ENCODE peak calls at places on chromosomes 6 and 20, in four cellular contexts. C, E, H and M are unnamed samples.

GRCh38 chr20:33859157-33859695 is 48.1 kb downstream of the CHMP4B start:
- DNase-seq in C (no peak), E (no peak), H (peak), M (no peak)

GRCh38 chr6:147820520-147820919 is 312.0 kb downstream of the SAMD5 start:
- DNase-seq in C (no peak), E (no peak), H (peak), M (no peak)

GRCh38 chr6:163667372-163668060 is 253.0 kb downstream of the QKI start:
- DNase-seq in C (peak), E (no peak), H (no peak), M (no peak)

GRCh38 chr6:137013738-137014602 is 30.8 kb downstream of the IL20RA start:
- DNase-seq in C (no peak), E (no peak), H (peak), M (peak)

GRCh38 chr6:139017227-139017626 is 11.3 kb upstream of the ABRACL start:
- DNase-seq in C (no peak), E (no peak), H (no peak), M (no peak)

GRCh38 chr6:138001750-138002349 is 105.4 kb downstream of the PERP start:
- DNase-seq in C (no peak), E (peak), H (peak), M (peak)

GRCh38 chr6:56787209-56787608 is 144.5 kb upstream of the DST start:
- DNase-seq in C (no peak), E (no peak), H (no peak), M (no peak)

GRCh38 chr6:75296811-75297779 is 12.5 kb upstream of the TMEM30A start:
- DNase-seq in C (no peak), E (peak), H (peak), M (peak)

GRCh38 chr20:53706511-53707031 is 112.9 kb upstream of the ZNF217 start:
- DNase-seq in C (peak), E (no peak), H (no peak), M (no peak)

GRCh38 chr6:151482290-151482689 is 11.5 kb upstream of the CCDC170 start:
- DNase-seq in C (no peak), E (no peak), H (no peak), M (no peak)

GRCh38 chr6:125802943-125803377 is 12.2 kb downstream of the NCOA7 start:
- DNase-seq in C (no peak), E (no peak), H (no peak), M (no peak)

GRCh38 chr20:6698056-6698455 is 69.4 kb upstream of the BMP2 start:
- DNase-seq in C (no peak), E (no peak), H (peak), M (no peak)

GRCh38 chr20:4837760-4838159 is 116.1 kb downstream of the PRND start:
- DNase-seq in C (no peak), E (no peak), H (no peak), M (no peak)

GRCh38 chr6:6688951-6689350 is 100.4 kb downstream of the LY86 start:
- DNase-seq in C (no peak), E (no peak), H (no peak), M (no peak)

GRCh38 chr6:149941583-149942460 is at the start of gene ULBP2:
- DNase-seq in C (no peak), E (peak), H (no peak), M (peak)

GRCh38 chr20:38855356-38855755 is 49.9 kb downstream of the PPP1R16B start:
- DNase-seq in C (no peak), E (no peak), H (no peak), M (no peak)

GRCh38 chr20:829531-829930 is 4.0 kb upstream of the FAM110A start:
- DNase-seq in C (no peak), E (no peak), H (no peak), M (no peak)

GRCh38 chr6:165581678-165582077 is 81.4 kb downstream of the PDE10A start:
- DNase-seq in C (no peak), E (no peak), H (no peak), M (no peak)

GRCh38 chr20:12030470-12030869 is 112.8 kb downstream of the BTBD3 start:
- DNase-seq in C (no peak), E (no peak), H (no peak), M (no peak)

GRCh38 chr6:19753822-19754221 is 83.3 kb upstream of the ID4 start:
- DNase-seq in C (no peak), E (no peak), H (no peak), M (no peak)

GRCh38 chr20:38293490-38294333 is 10.2 kb upstream of the BPI start:
- DNase-seq in C (no peak), E (no peak), H (no peak), M (no peak)

GRCh38 chr6:6474170-6474920 is 114.2 kb upstream of the LY86 start:
- DNase-seq in C (no peak), E (no peak), H (no peak), M (peak)

GRCh38 chr20:44291754-44292153 is 19.2 kb downstream of the FITM2 start:
- DNase-seq in C (no peak), E (no peak), H (no peak), M (no peak)

GRCh38 chr6:55774542-55775318 is 100.7 kb downstream of the BMP5 start:
- DNase-seq in C (no peak), E (no peak), H (no peak), M (no peak)

GRCh38 chr20:25695532-25696383 is 895 bp downstream of the ZNF337 start:
- DNase-seq in C (no peak), E (no peak), H (no peak), M (no peak)

GRCh38 chr20:25696384-25697131 is at the start of gene ZNF337:
- DNase-seq in C (peak), E (peak), H (peak), M (peak)

GRCh38 chr20:25705830-25706351 is 9.2 kb upstream of the ZNF337 start:
- DNase-seq in C (no peak), E (no peak), H (no peak), M (no peak)

GRCh38 chr20:25697132-25697446 is 436 bp upstream of the ZNF337 start:
- DNase-seq in C (no peak), E (no peak), H (no peak), M (no peak)

GRCh38 chr20:25699914-25700313 is 3.3 kb upstream of the ZNF337 start:
- DNase-seq in C (no peak), E (no peak), H (no peak), M (no peak)
- TF ChIP-seq TARDBP in C (no peak), E (no peak), H (no peak), M (no peak)

GRCh38 chr6:134093007-134093573 is 40.7 kb upstream of the SLC2A12 start:
- DNase-seq in C (peak), E (no peak), H (no peak), M (no peak)

GRCh38 chr6:134098276-134098675 is 45.9 kb upstream of the SLC2A12 start:
- DNase-seq in C (no peak), E (no peak), H (no peak), M (no peak)

GRCh38 chr6:134094436-134094835 is 42.0 kb upstream of the SLC2A12 start:
- DNase-seq in C (no peak), E (no peak), H (no peak), M (no peak)

GRCh38 chr6:134099770-134100169 is 47.3 kb upstream of the SLC2A12 start:
- DNase-seq in C (no peak), E (no peak), H (no peak), M (no peak)

GRCh38 chr6:134097114-134097707 is 44.8 kb upstream of the SLC2A12 start:
- DNase-seq in C (peak), E (peak), H (peak), M (peak)
- TF ChIP-seq TARDBP in C (no peak), E (no peak), H (no peak), M (no peak)

DNA sequence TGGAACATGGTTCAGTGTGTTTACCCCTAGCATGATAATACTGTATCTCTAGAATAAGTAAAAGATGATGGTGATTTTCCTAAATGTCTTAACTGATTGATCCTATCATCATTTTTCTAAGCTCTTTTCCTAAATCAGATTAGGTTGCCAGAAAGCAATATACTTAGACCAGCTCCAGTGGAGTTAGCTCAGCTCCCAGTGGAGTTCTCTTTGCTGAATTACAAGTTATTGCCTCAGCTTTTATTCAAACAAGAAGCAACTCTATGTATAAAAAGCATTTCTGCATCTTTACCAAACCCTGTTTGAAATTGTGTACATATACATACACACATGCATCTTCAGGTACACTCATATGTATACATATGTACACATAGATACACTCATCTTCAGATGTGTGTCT is 44.9 kb downstream of the SNX9 start:
- DNase-seq in C (no peak), E (no peak), H (no peak), M (no peak)
- TF ChIP-seq TARDBP in C (no peak), E (no peak), H (no peak), M (no peak)

GRCh38 chr6:1024587-1024986 is 287.3 kb upstream of the FOXQ1 start:
- DNase-seq in C (no peak), E (no peak), H (peak), M (peak)
- TF ChIP-seq TARDBP in C (no peak), E (no peak), H (no peak), M (no peak)

DNA sequence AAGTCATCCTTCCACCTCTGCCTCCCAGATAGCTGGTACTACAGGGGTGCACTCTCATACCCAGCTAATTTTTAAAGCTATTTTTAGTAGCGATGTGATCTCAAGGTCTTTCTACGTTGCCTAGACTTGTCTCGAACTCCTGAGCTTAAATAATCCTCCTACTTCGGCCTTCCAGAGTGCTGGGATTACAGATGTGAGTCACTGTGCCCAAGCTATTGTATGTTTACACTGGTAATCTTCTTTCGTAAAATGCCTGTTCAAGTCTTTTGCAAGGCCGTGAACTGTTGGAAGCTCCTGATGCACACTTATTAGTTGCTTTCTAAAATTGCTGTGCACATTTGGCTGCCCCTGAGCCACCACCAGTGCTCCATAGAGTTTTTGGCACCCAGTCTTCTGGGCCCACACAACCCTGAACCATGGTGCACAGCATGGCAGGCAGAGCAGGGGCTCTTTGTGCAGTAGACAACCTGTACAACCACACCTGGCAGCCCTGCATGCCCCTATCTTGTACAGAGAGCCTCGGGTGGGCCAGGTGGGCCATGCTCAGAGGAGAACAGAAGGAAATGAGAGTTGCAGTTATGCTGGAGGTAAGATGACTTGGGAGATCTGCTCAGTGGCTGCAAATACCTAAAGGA is 33.3 kb downstream of the PDRG1 start:
- DNase-seq in C (no peak), E (no peak), H (no peak), M (no peak)
- TF ChIP-seq TARDBP in C (no peak), E (no peak), H (no peak), M (no peak)

GRCh38 chr6:25056130-25056529 is 120.4 kb upstream of the RIPOR2 start:
- DNase-seq in C (no peak), E (no peak), H (no peak), M (no peak)
- TF ChIP-seq TARDBP in C (no peak), E (no peak), H (no peak), M (no peak)

DNA sequence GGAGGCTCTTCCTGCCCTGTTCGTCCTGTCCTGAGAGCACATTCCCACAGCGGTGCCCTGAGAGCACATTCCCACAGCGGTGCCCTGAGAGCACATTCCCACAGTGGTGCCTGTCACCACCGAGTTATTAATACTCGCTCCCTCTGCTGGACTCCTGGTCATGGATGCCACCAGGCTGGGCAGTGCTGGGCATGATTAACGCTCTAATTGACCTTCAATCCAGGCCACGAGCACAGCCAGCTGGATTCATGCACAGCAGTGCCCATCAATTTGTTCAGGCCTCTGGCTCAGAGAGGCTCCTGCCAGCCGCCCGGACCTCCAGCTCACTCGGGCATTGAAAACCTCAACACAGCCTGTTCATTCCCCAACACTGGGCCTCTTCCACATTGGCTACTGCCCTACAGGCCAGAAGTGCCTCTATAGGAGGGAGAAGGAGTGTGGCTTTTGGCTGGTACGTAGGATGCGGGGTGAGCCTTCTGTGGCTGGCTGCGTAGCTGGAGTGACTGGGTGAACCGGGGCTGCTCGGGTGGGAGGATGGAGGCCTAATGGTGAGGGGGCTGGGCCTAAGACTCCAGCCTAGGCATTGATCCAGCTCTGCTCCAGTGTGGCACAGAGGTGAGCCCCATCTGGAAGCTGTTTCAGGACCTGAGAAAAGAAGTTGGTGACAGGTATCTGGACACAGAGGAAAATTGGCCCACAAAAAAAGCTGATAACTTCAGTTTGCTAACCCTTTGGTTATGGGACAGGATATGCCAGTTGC is 9.3 kb downstream of the IP6K3 start:
- DNase-seq in C (no peak), E (no peak), H (no peak), M (no peak)
- TF ChIP-seq TARDBP in C (no peak), E (no peak), H (no peak), M (no peak)

GRCh38 chr6:41283597-41283996 is 2.9 kb downstream of the TREM1 start:
- DNase-seq in C (no peak), E (no peak), H (no peak), M (no peak)

GRCh38 chr6:41288025-41288777 is 1.7 kb upstream of the TREM1 start:
- DNase-seq in C (no peak), E (no peak), H (peak), M (no peak)

GRCh38 chr6:41289815-41290214 is 3.3 kb upstream of the TREM1 start:
- DNase-seq in C (no peak), E (no peak), H (no peak), M (no peak)

GRCh38 chr6:41284726-41285125 is 1.8 kb downstream of the TREM1 start:
- DNase-seq in C (no peak), E (peak), H (no peak), M (no peak)

GRCh38 chr6:41286544-41287346 is at the start of gene TREM1:
- DNase-seq in C (no peak), E (no peak), H (peak), M (no peak)
- TF ChIP-seq TARDBP in C (no peak), E (no peak), H (no peak), M (no peak)

GRCh38 chr6:117907600-117908245 is 659 bp downstream of the SLC35F1 start:
- DNase-seq in C (no peak), E (no peak), H (no peak), M (peak)
- TF ChIP-seq TARDBP in C (no peak), E (no peak), H (no peak), M (no peak)